ENCODE peak calls at places on chromosomes 12 and 14, in ten cellular contexts. One of them, this sample, is unnamed.
A peak's percentile ranks its signal among the peaks of the same experiment; 100 is the strongest.

GRCh38 chr12:67966560-67966959 is 22.7 kb upstream of the IFNG-AS1 start:
- DNase-seq in lower leg skin: no peak
- DNase-seq in HT1080: no peak
- DNase-seq in NCI-H1694 treated with DMSO at 0.1 percent for 48 hours: no peak
- DNase-seq in lower lobe of right lung: no peak
- DNase-seq in epithelial cell of esophagus: no peak
- DNase-seq in NCI-H748 treated with DMSO at 0.1 percent for 48 hours: no peak
- DNase-seq in T-helper 1 cell: no peak
- DNase-seq in brain pericyte: no peak
- DNase-seq in activated T-helper 1 cell treated with anti-CD3 and anti-CD28 coated beads, Interleukin-12 subunit alpha, Interleukin-12 subunit beta, Interleukin-2, Interleukin-4 antibody, amounts not matched to agents 30 ng/mL and 10 ng/mL and 1 ng/mL, durations not matched to agents 14 hours and 24 hours and 36 hours: no peak
- DNase-seq in this sample: no peak

GRCh38 chr12:41190360-41190759 is 2.2 kb downstream of the PDZRN4 start:
- DNase-seq in lower leg skin: no peak
- DNase-seq in HT1080: no peak
- DNase-seq in NCI-H1694 treated with DMSO at 0.1 percent for 48 hours: peak; percentile 39
- DNase-seq in lower lobe of right lung: no peak
- DNase-seq in epithelial cell of esophagus: peak; percentile 22
- DNase-seq in NCI-H748 treated with DMSO at 0.1 percent for 48 hours: peak; percentile 68
- DNase-seq in T-helper 1 cell: no peak
- DNase-seq in brain pericyte: no peak
- DNase-seq in activated T-helper 1 cell treated with anti-CD3 and anti-CD28 coated beads, Interleukin-12 subunit alpha, Interleukin-12 subunit beta, Interleukin-2, Interleukin-4 antibody, amounts not matched to agents 30 ng/mL and 10 ng/mL and 1 ng/mL, durations not matched to agents 14 hours and 24 hours and 36 hours: no peak
- DNase-seq in this sample: peak; percentile 36

GRCh38 chr14:49992901-49993335 is 100.0 kb downstream of the ARF6 start:
- DNase-seq in lower leg skin: no peak
- DNase-seq in HT1080: peak; percentile 61
- DNase-seq in NCI-H1694 treated with DMSO at 0.1 percent for 48 hours: no peak
- DNase-seq in lower lobe of right lung: no peak
- DNase-seq in epithelial cell of esophagus: no peak
- DNase-seq in NCI-H748 treated with DMSO at 0.1 percent for 48 hours: no peak
- DNase-seq in T-helper 1 cell: no peak
- DNase-seq in brain pericyte: no peak
- DNase-seq in activated T-helper 1 cell treated with anti-CD3 and anti-CD28 coated beads, Interleukin-12 subunit alpha, Interleukin-12 subunit beta, Interleukin-2, Interleukin-4 antibody, amounts not matched to agents 30 ng/mL and 10 ng/mL and 1 ng/mL, durations not matched to agents 14 hours and 24 hours and 36 hours: no peak
- DNase-seq in this sample: no peak

GRCh38 chr14:68076451-68076850 is 256.9 kb downstream of the RAD51B start:
- DNase-seq in lower leg skin: no peak
- DNase-seq in HT1080: peak; percentile 3
- DNase-seq in NCI-H1694 treated with DMSO at 0.1 percent for 48 hours: no peak
- DNase-seq in lower lobe of right lung: no peak
- DNase-seq in epithelial cell of esophagus: peak; percentile 73
- DNase-seq in NCI-H748 treated with DMSO at 0.1 percent for 48 hours: no peak
- DNase-seq in T-helper 1 cell: no peak
- DNase-seq in brain pericyte: no peak
- DNase-seq in activated T-helper 1 cell treated with anti-CD3 and anti-CD28 coated beads, Interleukin-12 subunit alpha, Interleukin-12 subunit beta, Interleukin-2, Interleukin-4 antibody, amounts not matched to agents 30 ng/mL and 10 ng/mL and 1 ng/mL, durations not matched to agents 14 hours and 24 hours and 36 hours: no peak
- DNase-seq in this sample: no peak

GRCh38 chr12:4987076-4987775 is 56.5 kb upstream of the KCNA5 start:
- DNase-seq in lower leg skin: no peak
- DNase-seq in HT1080: no peak
- DNase-seq in NCI-H1694 treated with DMSO at 0.1 percent for 48 hours: no peak
- DNase-seq in lower lobe of right lung: no peak
- DNase-seq in epithelial cell of esophagus: no peak
- DNase-seq in NCI-H748 treated with DMSO at 0.1 percent for 48 hours: peak; percentile 45
- DNase-seq in T-helper 1 cell: no peak
- DNase-seq in brain pericyte: no peak
- DNase-seq in activated T-helper 1 cell treated with anti-CD3 and anti-CD28 coated beads, Interleukin-12 subunit alpha, Interleukin-12 subunit beta, Interleukin-2, Interleukin-4 antibody, amounts not matched to agents 30 ng/mL and 10 ng/mL and 1 ng/mL, durations not matched to agents 14 hours and 24 hours and 36 hours: no peak
- DNase-seq in this sample: peak; percentile 60

GRCh38 chr14:28768549-28768870 is 1.9 kb downstream of the FOXG1 start:
- DNase-seq in lower leg skin: no peak
- DNase-seq in HT1080: no peak
- DNase-seq in NCI-H1694 treated with DMSO at 0.1 percent for 48 hours: no peak
- DNase-seq in lower lobe of right lung: no peak
- DNase-seq in epithelial cell of esophagus: no peak
- DNase-seq in NCI-H748 treated with DMSO at 0.1 percent for 48 hours: no peak
- DNase-seq in T-helper 1 cell: no peak
- DNase-seq in brain pericyte: no peak
- DNase-seq in activated T-helper 1 cell treated with anti-CD3 and anti-CD28 coated beads, Interleukin-12 subunit alpha, Interleukin-12 subunit beta, Interleukin-2, Interleukin-4 antibody, amounts not matched to agents 30 ng/mL and 10 ng/mL and 1 ng/mL, durations not matched to agents 14 hours and 24 hours and 36 hours: no peak
- DNase-seq in this sample: no peak

GRCh38 chr12:79737875-79738718 is 47.3 kb upstream of the PAWR start:
- DNase-seq in lower leg skin: no peak
- DNase-seq in HT1080: peak; percentile 42
- DNase-seq in NCI-H1694 treated with DMSO at 0.1 percent for 48 hours: peak; percentile 36
- DNase-seq in lower lobe of right lung: no peak
- DNase-seq in epithelial cell of esophagus: peak; percentile 81
- DNase-seq in NCI-H748 treated with DMSO at 0.1 percent for 48 hours: peak; percentile 81
- DNase-seq in T-helper 1 cell: peak; percentile 1
- DNase-seq in brain pericyte: peak; percentile 5
- DNase-seq in activated T-helper 1 cell treated with anti-CD3 and anti-CD28 coated beads, Interleukin-12 subunit alpha, Interleukin-12 subunit beta, Interleukin-2, Interleukin-4 antibody, amounts not matched to agents 30 ng/mL and 10 ng/mL and 1 ng/mL, durations not matched to agents 14 hours and 24 hours and 36 hours: no peak
- DNase-seq in this sample: peak; percentile 59

GRCh38 chr14:72480465-72481243 is 413.2 kb downstream of the DPF3 start:
- DNase-seq in lower leg skin: peak; percentile 18
- DNase-seq in HT1080: no peak
- DNase-seq in NCI-H1694 treated with DMSO at 0.1 percent for 48 hours: no peak
- DNase-seq in lower lobe of right lung: no peak
- DNase-seq in epithelial cell of esophagus: no peak
- DNase-seq in NCI-H748 treated with DMSO at 0.1 percent for 48 hours: no peak
- DNase-seq in T-helper 1 cell: no peak
- DNase-seq in brain pericyte: no peak
- DNase-seq in activated T-helper 1 cell treated with anti-CD3 and anti-CD28 coated beads, Interleukin-12 subunit alpha, Interleukin-12 subunit beta, Interleukin-2, Interleukin-4 antibody, amounts not matched to agents 30 ng/mL and 10 ng/mL and 1 ng/mL, durations not matched to agents 14 hours and 24 hours and 36 hours: no peak
- DNase-seq in this sample: no peak

GRCh38 chr12:63955831-63956685 is 111.6 kb downstream of the SRGAP1 start:
- DNase-seq in lower leg skin: no peak
- DNase-seq in HT1080: no peak
- DNase-seq in NCI-H1694 treated with DMSO at 0.1 percent for 48 hours: no peak
- DNase-seq in lower lobe of right lung: no peak
- DNase-seq in epithelial cell of esophagus: peak; percentile 68
- DNase-seq in NCI-H748 treated with DMSO at 0.1 percent for 48 hours: no peak
- DNase-seq in T-helper 1 cell: no peak
- DNase-seq in brain pericyte: no peak
- DNase-seq in activated T-helper 1 cell treated with anti-CD3 and anti-CD28 coated beads, Interleukin-12 subunit alpha, Interleukin-12 subunit beta, Interleukin-2, Interleukin-4 antibody, amounts not matched to agents 30 ng/mL and 10 ng/mL and 1 ng/mL, durations not matched to agents 14 hours and 24 hours and 36 hours: no peak
- DNase-seq in this sample: no peak

This sample was measured in NCI-H774.